ENCODE peak calls at places on chromosomes 16 and 17, in seven cellular contexts. Z is GM06990, T is fibroblast of lung, E is glutamatergic neuron, B is GM23338, C is thoracic aorta, S is neural progenitor cell. D is an unnamed sample.

GRCh38 chr16:9374076-9374475 is 282.6 kb downstream of the HAPSTR1 start:
- DNase-seq in B (no peak), T (no peak), E (no peak), C (no peak), Z (no peak), S (no peak), D (no peak)

GRCh38 chr17:2397247-2398171 is 3.4 kb downstream of the MNT start:
- DNase-seq in T (no peak), B (no peak), C (no peak), S (no peak), E (no peak), Z (no peak), D (no peak)

GRCh38 chr17:17351901-17352781 is 49.0 kb downstream of the NT5M start:
- DNase-seq in C (no peak), S (no peak), E (peak), B (no peak), T (peak), Z (no peak), D (peak)

GRCh38 chr17:61468263-61468907 is 16.2 kb downstream of the TBX4 start:
- DNase-seq in C (no peak), B (no peak), Z (no peak), S (no peak), E (no peak), T (peak), D (no peak)

GRCh38 chr17:17675925-17676534 is 5.2 kb upstream of the RAI1 start:
- DNase-seq in E (no peak), C (no peak), Z (peak), T (peak), S (no peak), B (peak), D (no peak)

GRCh38 chr17:11935734-11936406 is 61.4 kb downstream of the ZNF18 start:
- DNase-seq in Z (no peak), S (peak), B (peak), C (no peak), E (peak), T (peak), D (no peak)

GRCh38 chr16:72565137-72565536 is 393.2 kb upstream of the PMFBP1 start:
- DNase-seq in E (no peak), C (no peak), B (no peak), S (no peak), T (no peak), Z (no peak), D (no peak)

GRCh38 chr17:68759002-68759342 is 157.8 kb upstream of the FAM20A start:
- DNase-seq in B (no peak), Z (no peak), T (no peak), S (no peak), C (no peak), E (no peak), D (no peak)

GRCh38 chr16:87203060-87203656 is 114.0 kb downstream of the C16orf95 start:
- DNase-seq in B (peak), E (peak), C (no peak), T (peak), S (peak), Z (peak), D (peak)

GRCh38 chr16:58032710-58033293 is 7.2 kb downstream of the MMP15 start:
- DNase-seq in C (no peak), T (no peak), E (peak), Z (no peak), B (no peak), S (no peak), D (no peak)

GRCh38 chr17:3038941-3039340 is 24.5 kb downstream of the OR1D5 start:
- DNase-seq in B (peak), T (no peak), E (no peak), C (no peak), S (no peak), Z (no peak), D (no peak)

GRCh38 chr17:79930077-79930785 is 91.0 kb upstream of the CBX4 start:
- DNase-seq in S (peak), Z (no peak), E (no peak), C (no peak), T (peak), B (peak), D (no peak)

GRCh38 chr16:72637306-72637705 is 410.6 kb downstream of the ZFHX3 start:
- DNase-seq in Z (no peak), T (peak), S (no peak), C (no peak), B (no peak), E (no peak), D (no peak)

GRCh38 chr16:49183911-49184310 is 97.7 kb downstream of the CBLN1 start:
- DNase-seq in T (no peak), E (peak), B (peak), Z (peak), S (peak), C (no peak), D (no peak)

GRCh38 chr16:80583466-80583865 is 42.7 kb downstream of the DYNLRB2 start:
- DNase-seq in E (no peak), B (no peak), S (no peak), T (peak), Z (peak), C (no peak), D (no peak)

GRCh38 chr16:18936727-18937340 is 10.6 kb upstream of the SMG1 start:
- DNase-seq in B (no peak), C (no peak), S (no peak), Z (no peak), E (no peak), T (no peak), D (no peak)

GRCh38 chr17:386145-386876 is 33.7 kb upstream of the RPH3AL start:
- DNase-seq in B (peak), S (peak), C (no peak), Z (peak), T (peak), E (peak), D (peak)

GRCh38 chr17:75869282-75870141 is 8.9 kb downstream of the TRIM47 start:
- DNase-seq in S (no peak), B (peak), E (no peak), T (peak), Z (no peak), C (no peak), D (no peak)

GRCh38 chr16:24075929-24076716 is 180.0 kb upstream of the CACNG3 start:
- DNase-seq in S (peak), C (no peak), E (no peak), Z (peak), T (no peak), B (peak), D (peak)

GRCh38 chr16:35754391-35755369 is 2295.3 kb downstream of the TP53TG3F start:
- DNase-seq in T (no peak), C (no peak), Z (no peak), B (no peak), E (no peak), S (no peak), D (no peak)

GRCh38 chr17:49581645-49581992 is 5.9 kb downstream of the NXPH3 start:
- DNase-seq in S (no peak), Z (no peak), C (no peak), E (no peak), B (no peak), T (no peak), D (no peak)

GRCh38 chr16:74230126-74230525 is 66.5 kb upstream of the PSMD7 start:
- DNase-seq in Z (no peak), S (no peak), E (no peak), T (no peak), B (no peak), C (no peak), D (no peak)

GRCh38 chr16:74224828-74225227 is 71.8 kb upstream of the PSMD7 start:
- DNase-seq in T (peak), S (no peak), E (no peak), Z (no peak), B (no peak), C (no peak), D (no peak)

GRCh38 chr16:74225278-74225677 is 71.3 kb upstream of the PSMD7 start:
- DNase-seq in T (no peak), E (no peak), C (no peak), Z (no peak), S (no peak), B (no peak), D (no peak)

GRCh38 chr16:74226361-74226979 is 70.1 kb upstream of the PSMD7 start:
- DNase-seq in T (peak), Z (no peak), E (no peak), S (peak), B (peak), C (no peak), D (peak)
- TF ChIP-seq CTCF in T (peak), Z (peak), E (peak), S (peak), B (peak), C (peak), D (no peak)

DNA sequence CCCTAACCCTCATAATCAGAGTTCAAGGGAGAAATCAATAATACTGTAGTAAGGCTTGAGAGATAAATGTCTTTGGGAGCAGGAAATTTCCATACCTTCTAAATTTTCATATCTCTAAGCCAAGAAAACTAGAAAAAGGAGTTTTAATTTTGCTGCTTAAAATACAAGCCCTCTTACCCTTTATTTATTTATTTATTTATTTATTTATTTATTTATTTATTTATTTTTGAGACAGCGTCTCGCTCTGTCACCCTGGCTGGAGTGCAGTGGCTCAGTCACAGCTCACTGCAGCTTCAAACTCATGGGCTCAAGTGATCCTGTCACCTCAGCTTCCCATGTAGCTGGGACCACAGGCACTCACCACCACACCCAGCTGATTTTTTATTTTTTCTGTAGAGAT is 69.0 kb upstream of the GNAO1 start:
- DNase-seq in E (no peak), B (no peak), T (no peak), S (no peak), Z (no peak), C (no peak), D (no peak)
- TF ChIP-seq CTCF in E (no peak), B (no peak), T (no peak), S (no peak), Z (no peak), C (no peak), D (no peak)

GRCh38 chr17:57735230-57735629 is 9.9 kb downstream of the CCDC182 start:
- DNase-seq in T (no peak), C (no peak), B (no peak), S (no peak), E (no peak), Z (no peak), D (no peak)
- TF ChIP-seq CTCF in T (no peak), C (no peak), B (no peak), S (no peak), E (no peak), Z (no peak), D (no peak)

DNA sequence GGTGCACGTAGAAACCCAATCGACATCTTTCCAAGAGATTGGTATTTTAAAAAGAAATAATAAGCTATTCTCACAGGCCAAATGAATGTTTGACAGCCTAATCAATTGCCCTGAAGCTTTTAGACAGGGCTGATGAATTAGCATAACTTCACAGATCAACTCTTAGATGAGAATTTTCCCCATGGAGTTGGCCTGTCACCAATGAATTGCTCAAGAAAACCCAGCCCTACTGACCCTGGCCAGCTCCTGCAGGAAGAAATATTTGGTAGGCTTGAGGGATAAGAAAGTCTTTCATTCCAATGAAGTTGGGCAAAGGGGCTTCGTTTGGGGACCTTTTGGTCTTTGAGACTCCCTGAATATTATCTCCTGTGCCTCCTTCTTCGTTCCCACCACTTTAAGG is 23.4 kb upstream of the SEC14L1 start:
- DNase-seq in Z (no peak), B (no peak), T (peak), E (no peak), C (no peak), S (no peak), D (no peak)
- TF ChIP-seq CTCF in Z (no peak), B (no peak), T (no peak), E (no peak), C (no peak), S (no peak), D (no peak)

DNA sequence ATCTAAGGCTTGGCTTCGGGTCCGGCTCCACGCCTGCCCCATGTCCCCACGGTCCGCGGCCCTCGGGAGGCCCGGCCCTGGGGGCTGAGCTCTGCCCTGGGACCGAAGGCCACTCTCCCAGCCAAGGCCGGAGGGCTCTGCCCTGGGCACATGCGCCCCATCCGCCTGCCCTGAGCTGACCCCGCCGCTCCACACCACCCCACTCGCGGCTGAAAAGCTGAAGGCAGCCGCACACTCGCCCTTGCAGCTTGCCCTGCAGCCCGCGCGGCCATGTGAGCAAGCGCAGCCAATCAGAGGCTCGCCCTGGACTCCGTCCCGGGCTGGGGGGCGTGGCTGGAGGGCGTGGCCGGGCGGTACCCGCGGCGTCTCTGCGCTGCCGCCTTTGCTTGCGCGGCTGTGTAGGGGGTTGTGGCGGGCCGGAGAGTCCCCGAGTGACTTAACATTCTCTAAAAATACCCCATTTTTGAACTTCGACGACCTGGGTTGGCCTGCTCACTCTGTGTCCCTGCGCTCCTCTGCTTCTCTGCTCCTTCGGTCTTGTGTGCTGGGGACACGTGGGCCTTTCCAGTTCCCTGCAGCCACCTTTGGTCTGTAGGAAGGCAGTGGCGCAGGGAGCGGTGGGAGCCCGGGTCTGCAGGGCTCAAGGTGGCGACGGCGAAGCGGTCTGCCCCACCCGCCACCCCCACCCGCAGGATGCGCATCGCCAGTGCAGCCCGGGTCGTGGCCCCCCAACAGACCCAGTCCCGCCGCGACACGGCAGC is 8.8 kb upstream of the MAP2K3 start:
- DNase-seq in B (peak), C (peak), T (peak), E (peak), S (peak), Z (peak), D (peak)
- TF ChIP-seq CTCF in B (peak), C (peak), T (no peak), E (peak), S (no peak), Z (no peak), D (no peak)

GRCh38 chr17:77528516-77529327 is 388.0 kb downstream of the SEC14L1 start:
- DNase-seq in E (peak), Z (no peak), C (no peak), T (no peak), S (peak), B (peak), D (no peak)
- TF ChIP-seq CTCF in E (no peak), Z (no peak), C (no peak), T (no peak), S (peak), B (peak), D (no peak)

GRCh38 chr17:37791434-37791833 is 46.6 kb upstream of the HNF1B start:
- DNase-seq in Z (peak), E (no peak), B (peak), S (peak), C (no peak), T (peak), D (peak)
- TF ChIP-seq CTCF in Z (peak), E (peak), B (peak), S (peak), C (no peak), T (peak), D (peak)

GRCh38 chr17:72502111-72502939 is 381.5 kb downstream of the SOX9 start:
- DNase-seq in Z (no peak), B (peak), C (no peak), S (peak), E (no peak), T (peak), D (no peak)

GRCh38 chr17:72502940-72503341 is 382.1 kb downstream of the SOX9 start:
- DNase-seq in E (no peak), C (no peak), Z (no peak), T (no peak), S (no peak), B (no peak), D (no peak)

GRCh38 chr17:72498671-72499210 is 377.9 kb downstream of the SOX9 start:
- DNase-seq in T (peak), B (no peak), C (no peak), E (no peak), Z (no peak), S (no peak), D (no peak)

GRCh38 chr17:72503556-72503955 is 382.7 kb downstream of the SOX9 start:
- DNase-seq in S (no peak), E (no peak), Z (no peak), B (no peak), C (no peak), T (no peak), D (no peak)

DNA sequence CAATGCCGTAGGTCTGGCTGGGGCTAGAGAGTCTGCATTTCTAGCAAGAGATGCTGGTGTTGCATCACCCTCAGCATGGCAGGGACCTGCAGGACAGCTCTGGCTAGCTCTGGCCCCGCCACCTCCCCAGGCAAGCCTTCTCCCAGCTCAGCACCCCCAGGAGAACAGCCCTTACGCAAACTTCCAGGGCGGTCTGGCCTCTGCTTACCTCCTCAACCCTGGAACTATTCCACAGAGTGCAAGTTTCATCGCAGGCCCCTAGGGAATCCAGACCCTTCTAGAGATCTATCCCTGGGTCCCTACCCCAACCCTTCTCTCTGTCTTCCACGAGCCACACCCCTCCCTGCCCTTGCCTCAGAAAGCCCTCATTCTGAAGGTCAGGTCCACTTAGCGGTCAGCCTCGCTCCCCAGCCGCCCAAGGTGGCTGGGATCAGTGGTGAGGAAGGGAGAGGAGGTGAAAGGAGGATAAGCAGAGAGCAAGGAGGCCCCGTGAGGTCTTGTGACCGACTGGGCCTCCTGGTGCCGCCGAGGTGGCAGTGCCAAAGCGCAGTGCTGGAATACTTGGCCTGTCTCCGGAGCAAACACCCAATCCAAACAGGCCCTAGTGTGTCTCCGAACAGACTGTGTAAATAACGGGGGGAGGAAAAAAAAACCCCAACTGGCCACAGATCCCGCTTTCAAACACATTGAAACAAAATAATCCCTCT is 380.7 kb downstream of the SOX9 start:
- DNase-seq in B (no peak), Z (no peak), E (no peak), S (no peak), T (peak), C (no peak), D (no peak)
- TF ChIP-seq CTCF in B (no peak), Z (no peak), E (no peak), S (no peak), T (no peak), C (no peak), D (no peak)

GRCh38 chr17:8019665-8020064 is 17.2 kb downstream of the GUCY2D start:
- DNase-seq in T (peak), C (no peak), S (no peak), B (no peak), E (no peak), Z (no peak), D (no peak)
- TF ChIP-seq CTCF in T (no peak), C (no peak), S (no peak), B (no peak), E (no peak), Z (no peak), D (no peak)

GRCh38 chr16:13316008-13316407 is 414.6 kb downstream of the SHISA9 start:
- DNase-seq in S (no peak), E (no peak), Z (no peak), T (peak), C (no peak), B (no peak), D (no peak)
- TF ChIP-seq CTCF in S (no peak), E (no peak), Z (no peak), T (no peak), C (no peak), B (no peak), D (no peak)